ENCODE peak calls at places on chromosome 4, in four cellular contexts. M is GM12878, C is HepG2, S is NT2/D1. H is an unnamed sample.

GRCh38 chr4:145530662-145531061 is 49.0 kb downstream of the SMAD1 start:
- DNase-seq in M (no peak), C (no peak), S (no peak), H (no peak)

GRCh38 chr4:80016506-80016905 is 56.5 kb downstream of the ANTXR2 start:
- DNase-seq in M (no peak), C (no peak), S (no peak), H (no peak)

GRCh38 chr4:77697860-77698599 is 92.4 kb downstream of the CXCL13 start:
- DNase-seq in M (no peak), C (peak; percentile 34), S (peak; percentile 27), H (no peak)

GRCh38 chr4:144578681-144579080 is 67.3 kb upstream of the HHIP start:
- DNase-seq in M (no peak), C (no peak), S (no peak), H (no peak)

GRCh38 chr4:8030121-8030781 is 90.6 kb upstream of the AFAP1 start:
- DNase-seq in M (no peak), C (no peak), S (no peak), H (no peak)

GRCh38 chr4:159296061-159296460 is 193.2 kb downstream of the RAPGEF2 start:
- DNase-seq in M (no peak), C (peak; percentile 22), S (no peak), H (no peak)

GRCh38 chr4:157700898-157701694 is 471.7 kb downstream of the GASK1B start:
- DNase-seq in M (no peak), C (no peak), S (no peak), H (no peak)

GRCh38 chr4:105150511-105150910 is 3.8 kb downstream of the TET2 start:
- DNase-seq in M (no peak), C (no peak), S (no peak), H (no peak)

GRCh38 chr4:166259081-166259480 is 386.0 kb downstream of the TLL1 start:
- DNase-seq in M (no peak), C (no peak), S (no peak), H (no peak)

GRCh38 chr4:93829531-93830089 is 1.1 kb downstream of the ATOH1 start:
- DNase-seq in M (no peak), C (no peak), S (no peak), H (no peak)

GRCh38 chr4:159328766-159329165 is 225.9 kb downstream of the RAPGEF2 start:
- DNase-seq in M (no peak), C (no peak), S (no peak), H (no peak)

GRCh38 chr4:108774809-108775530 is 12.1 kb upstream of the ETNPPL start:
- DNase-seq in M (no peak), C (no peak), S (no peak), H (no peak)

GRCh38 chr4:143384381-143384994 is 47.8 kb downstream of the GAB1 start:
- DNase-seq in M (no peak), C (no peak), S (no peak), H (no peak)

GRCh38 chr4:61427818-61428495 is 227.8 kb downstream of the ADGRL3 start:
- DNase-seq in M (no peak), C (no peak), S (no peak), H (no peak)

GRCh38 chr4:6925357-6925836 is 15.8 kb downstream of the TBC1D14 start:
- DNase-seq in M (no peak), C (no peak), S (no peak), H (no peak)

GRCh38 chr4:77022581-77023133 is 53.1 kb downstream of the CCNI start:
- DNase-seq in M (no peak), C (no peak), S (peak; percentile 58), H (no peak)

GRCh38 chr4:54063224-54063623 is 1.2 kb downstream of the CHIC2 start:
- DNase-seq in M (no peak), C (peak; percentile 52), S (no peak), H (no peak)

GRCh38 chr4:45471335-45471734 is 652.5 kb downstream of the GABRG1 start:
- DNase-seq in M (no peak), C (no peak), S (no peak), H (no peak)

GRCh38 chr4:6196324-6196723 is 4.0 kb downstream of the JAKMIP1 start:
- DNase-seq in M (no peak), C (no peak), S (no peak), H (no peak)

GRCh38 chr4:70994069-70994366 is 569 bp downstream of the DCK start:
- DNase-seq in M (no peak), C (peak; percentile 15), S (no peak), H (no peak)

GRCh38 chr4:134426821-134427220 is 225.2 kb upstream of the PABPC4L start:
- DNase-seq in M (no peak), C (no peak), S (no peak), H (no peak)

GRCh38 chr4:34422472-34422871 is 1821.8 kb downstream of the ARAP2 start:
- DNase-seq in M (no peak), C (no peak), S (no peak), H (no peak)

GRCh38 chr4:86946868-86947493 is 12.2 kb downstream of the AFF1 start:
- DNase-seq in M (no peak), C (no peak), S (no peak), H (no peak)

GRCh38 chr4:86950835-86951525 is 16.2 kb downstream of the AFF1 start:
- DNase-seq in M (no peak), C (no peak), S (no peak), H (no peak)

GRCh38 chr4:86944964-86945781 is 10.4 kb downstream of the AFF1 start:
- DNase-seq in M (no peak), C (no peak), S (no peak), H (no peak)

GRCh38 chr4:86947494-86948120 is 12.8 kb downstream of the AFF1 start:
- DNase-seq in M (no peak), C (no peak), S (no peak), H (no peak)

DNA sequence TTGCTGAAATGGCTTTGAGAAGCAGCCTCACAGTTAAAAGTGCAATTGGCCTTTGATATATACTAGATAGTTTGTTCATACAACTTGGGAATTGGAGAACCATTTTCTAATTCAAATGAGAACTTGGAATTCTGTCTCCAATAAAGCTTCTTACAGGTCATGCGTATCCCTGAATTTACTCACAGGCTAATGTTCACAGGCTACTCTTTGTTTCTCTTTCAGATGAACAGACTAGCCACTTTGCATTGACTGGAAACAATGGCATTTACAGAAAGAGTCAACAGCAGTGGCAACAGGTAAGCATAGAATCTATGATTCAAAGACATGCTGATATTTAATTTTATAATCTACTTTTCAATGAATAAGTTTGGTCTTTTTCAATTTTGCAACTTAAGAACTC is 13.5 kb downstream of the AFF1 start:
- DNase-seq in M (no peak), C (no peak), S (no peak), H (no peak)
- H3K4me3 ChIP-seq in M (no peak overlapping the region), C (no peak overlapping the region), S (no peak overlapping the region), H (no peak overlapping the region)

GRCh38 chr4:83910693-83911092 is 374.8 kb downstream of the GPAT3 start:
- DNase-seq in M (no peak), C (no peak), S (no peak), H (no peak)

GRCh38 chr4:83905952-83906351 is 370.0 kb downstream of the GPAT3 start:
- DNase-seq in M (no peak), C (peak; percentile 3), S (peak; percentile 35), H (no peak)

DNA sequence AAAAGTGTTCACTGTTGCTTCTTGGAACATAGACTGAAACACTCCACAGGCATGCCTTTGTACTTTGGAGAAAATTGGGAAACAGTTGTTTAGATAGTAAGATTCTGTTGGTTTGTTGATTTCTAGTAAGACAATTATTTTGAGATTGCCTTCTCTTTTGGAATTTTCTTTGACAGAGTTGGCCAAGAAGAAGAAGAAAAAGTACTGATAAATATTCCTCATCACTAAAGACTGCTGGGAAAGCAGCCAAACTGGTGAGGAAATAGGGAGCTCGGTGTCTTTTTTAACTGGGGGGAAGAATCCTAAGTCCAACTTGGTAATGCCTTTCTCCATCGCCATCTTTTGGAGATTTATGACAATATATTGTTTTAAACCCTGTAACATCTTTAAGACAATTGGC is 370.7 kb downstream of the GPAT3 start:
- DNase-seq in M (no peak), C (no peak), S (no peak), H (no peak)
- TF ChIP-seq SUZ12 in M (no peak), C (no peak), S (no peak), H (no peak)

GRCh38 chr4:183716302-183716701 is 57.2 kb downstream of the TRAPPC11 start:
- DNase-seq in M (no peak), C (no peak), S (no peak), H (no peak)

GRCh38 chr4:183723561-183724228 is 64.6 kb downstream of the TRAPPC11 start:
- DNase-seq in M (no peak), C (peak; percentile 64), S (no peak), H (no peak)

GRCh38 chr4:183722738-183723560 is 63.9 kb downstream of the TRAPPC11 start:
- DNase-seq in M (peak; percentile 25), C (no peak), S (no peak), H (peak; percentile 13)

GRCh38 chr4:183718876-183719275 is 59.8 kb downstream of the TRAPPC11 start:
- DNase-seq in M (no peak), C (peak; percentile 26), S (no peak), H (no peak)

GRCh38 chr4:183721207-183722081 is 62.4 kb downstream of the TRAPPC11 start:
- DNase-seq in M (no peak), C (peak; percentile 96), S (peak; percentile 52), H (peak; percentile 61)
- H3K4me3 ChIP-seq in M (no peak overlapping the region), C (peak overlapping the region; percentile 74), S (no peak overlapping the region), H (no peak overlapping the region)

GRCh38 chr4:111045992-111046391 is 423.1 kb upstream of the PITX2 start:
- DNase-seq in M (no peak), C (no peak), S (no peak), H (no peak)

GRCh38 chr4:111046811-111047210 is 423.9 kb upstream of the PITX2 start:
- DNase-seq in M (no peak), C (no peak), S (no peak), H (no peak)

GRCh38 chr4:111043286-111043685 is 420.4 kb upstream of the PITX2 start:
- DNase-seq in M (no peak), C (no peak), S (no peak), H (no peak)

GRCh38 chr4:111037591-111037990 is 414.7 kb upstream of the PITX2 start:
- DNase-seq in M (no peak), C (no peak), S (no peak), H (no peak)

DNA sequence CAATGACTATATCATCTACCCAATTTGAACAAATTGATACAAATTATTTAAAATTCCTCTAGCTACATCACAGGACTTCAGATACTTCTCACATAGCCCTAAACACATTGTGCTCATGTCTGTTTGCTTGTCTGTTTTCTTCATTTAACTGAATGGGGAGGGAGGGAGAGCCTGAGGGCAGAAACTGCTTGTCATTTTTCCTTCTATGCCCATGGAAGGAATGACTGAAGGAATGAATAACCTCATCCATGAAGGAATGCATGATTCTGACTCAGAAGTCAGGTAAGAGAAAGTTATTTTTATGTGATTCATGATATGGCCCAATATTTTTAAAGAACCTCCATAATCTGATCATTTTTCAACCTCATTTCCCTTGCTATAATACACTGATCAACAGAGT is 418.0 kb upstream of the PITX2 start:
- DNase-seq in M (no peak), C (no peak), S (no peak), H (no peak)
- TF ChIP-seq SUZ12 in M (no peak), C (no peak), S (no peak), H (no peak)

GRCh38 chr4:38678078-38678477 is 14.1 kb downstream of the KLF3 start:
- DNase-seq in M (no peak), C (no peak), S (no peak), H (no peak)
- H3K4me3 ChIP-seq in M (no peak overlapping the region), C (no peak overlapping the region), S (no peak overlapping the region), H (no peak overlapping the region)